ENCODE peak calls at places on chromosome 10, in eight cellular contexts. T is GM23338, U is upper lobe of right lung, Z is psoas muscle, A is right cardiac atrium, Y is mesendoderm, E is transverse colon, R is lung. K is an unnamed sample.
A peak's percentile ranks its signal among the peaks of the same experiment; 100 is the strongest.

GRCh38 chr10:101035314-101035713 is 4.3 kb downstream of the SFXN3 start:
- DNase-seq in T (no peak), U (no peak), Z (no peak), A (no peak), Y (no peak), E (no peak), R (no peak), K (no peak)

GRCh38 chr10:86034710-86035109 is 331.9 kb downstream of the GRID1 start:
- DNase-seq in T (no peak), U (no peak), Z (no peak), A (no peak), Y (no peak), E (no peak), R (no peak), K (no peak)

GRCh38 chr10:113267616-113268015 is 285.2 kb upstream of the HABP2 start:
- DNase-seq in T (no peak), U (no peak), Z (no peak), A (no peak), Y (no peak), E (no peak), R (no peak), K (no peak)

GRCh38 chr10:101749033-101749432 is 26.9 kb downstream of the FGF8 start:
- DNase-seq in T (peak; percentile 90), U (no peak), Z (no peak), A (no peak), Y (peak; percentile 90), E (no peak), R (no peak), K (no peak)

GRCh38 chr10:44935201-44935960 is 24.2 kb upstream of the RASSF4 start:
- DNase-seq in T (no peak), U (no peak), Z (peak; percentile 78), A (peak; percentile 84), Y (peak; percentile 83), E (no peak), R (no peak), K (no peak)

GRCh38 chr10:70331486-70332268 is 47.9 kb upstream of the NPFFR1 start:
- DNase-seq in T (peak; percentile 35), U (no peak), Z (peak; percentile 81), A (peak; percentile 36), Y (peak; percentile 71), E (peak; percentile 32), R (peak; percentile 63), K (peak; percentile 64)

GRCh38 chr10:130024779-130025178 is 60.7 kb upstream of the EBF3 start:
- DNase-seq in T (no peak), U (no peak), Z (no peak), A (no peak), Y (no peak), E (no peak), R (no peak), K (no peak)

GRCh38 chr10:62025901-62026879 is 124.7 kb downstream of the ARID5B start:
- DNase-seq in T (no peak), U (no peak), Z (no peak), A (no peak), Y (no peak), E (no peak), R (no peak), K (no peak)

GRCh38 chr10:79321951-79322350 is 25.3 kb upstream of the PPIF start:
- DNase-seq in T (no peak), U (no peak), Z (no peak), A (no peak), Y (no peak), E (no peak), R (no peak), K (no peak)

GRCh38 chr10:70603439-70603778 is 868 bp upstream of the PRF1 start:
- DNase-seq in T (no peak), U (no peak), Z (no peak), A (no peak), Y (no peak), E (no peak), R (no peak), K (no peak)

GRCh38 chr10:19654576-19654975 is 161.7 kb upstream of the PLXDC2 start:
- DNase-seq in T (no peak), U (no peak), Z (no peak), A (no peak), Y (no peak), E (no peak), R (no peak), K (no peak)

GRCh38 chr10:125538947-125539649 is 143.9 kb downstream of the TEX36 start:
- DNase-seq in T (peak; percentile 18), U (no peak), Z (no peak), A (peak; percentile 25), Y (no peak), E (peak; percentile 81), R (no peak), K (peak; percentile 87)

GRCh38 chr10:44463511-44464121 is 78.7 kb upstream of the CXCL12 start:
- DNase-seq in T (no peak), U (no peak), Z (no peak), A (no peak), Y (no peak), E (no peak), R (no peak), K (no peak)

DNA sequence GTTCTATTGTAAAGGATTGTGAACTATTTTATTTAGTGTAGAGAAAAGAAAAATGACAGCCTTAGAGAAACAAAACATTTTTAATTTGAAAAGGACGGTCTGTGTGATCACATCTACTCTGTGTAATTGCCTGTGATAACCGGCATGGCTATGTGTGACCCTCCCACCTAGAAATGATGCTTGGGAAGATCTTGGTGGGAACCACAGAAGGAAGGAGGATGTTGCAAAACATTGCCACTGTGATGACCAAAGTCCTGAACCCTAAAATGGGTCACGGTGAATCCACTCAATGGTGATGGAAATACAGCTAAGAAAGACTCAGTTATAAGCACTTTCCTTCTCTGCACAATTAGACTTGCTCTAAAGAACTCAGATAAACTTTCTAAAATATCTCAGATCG is 221.3 kb upstream of the FRMD4A start:
- DNase-seq in T (no peak), U (no peak), Z (no peak), A (no peak), Y (no peak), E (no peak), R (no peak), K (no peak)
- H3K4me1 ChIP-seq in T (peaks cover 37% of the 10 kb centered on the region), U (peaks cover 46% of the 10 kb centered on the region), Z (no peaks in the 10 kb centered on the region), A (peaks cover 5% of the 10 kb centered on the region), Y (peaks cover 16% of the 10 kb centered on the region), E (peaks cover 29% of the 10 kb centered on the region), R (peaks cover 19% of the 10 kb centered on the region), K (peaks cover 17% of the 10 kb centered on the region)

GRCh38 chr10:12417341-12417740 is 68.0 kb downstream of the CAMK1D start:
- DNase-seq in T (no peak), U (no peak), Z (no peak), A (peak; percentile 31), Y (no peak), E (no peak), R (no peak), K (no peak)

GRCh38 chr10:12418000-12418399 is 68.7 kb downstream of the CAMK1D start:
- DNase-seq in T (no peak), U (peak; percentile 19), Z (peak; percentile 82), A (peak; percentile 84), Y (no peak), E (no peak), R (no peak), K (no peak)

GRCh38 chr10:12418725-12419278 is 69.5 kb downstream of the CAMK1D start:
- DNase-seq in T (no peak), U (peak; percentile 33), Z (peak; percentile 56), A (peak; percentile 24), Y (no peak), E (no peak), R (no peak), K (no peak)

GRCh38 chr10:12420530-12421117 is 71.3 kb downstream of the CAMK1D start:
- DNase-seq in T (no peak), U (no peak), Z (no peak), A (no peak), Y (no peak), E (no peak), R (no peak), K (no peak)

DNA sequence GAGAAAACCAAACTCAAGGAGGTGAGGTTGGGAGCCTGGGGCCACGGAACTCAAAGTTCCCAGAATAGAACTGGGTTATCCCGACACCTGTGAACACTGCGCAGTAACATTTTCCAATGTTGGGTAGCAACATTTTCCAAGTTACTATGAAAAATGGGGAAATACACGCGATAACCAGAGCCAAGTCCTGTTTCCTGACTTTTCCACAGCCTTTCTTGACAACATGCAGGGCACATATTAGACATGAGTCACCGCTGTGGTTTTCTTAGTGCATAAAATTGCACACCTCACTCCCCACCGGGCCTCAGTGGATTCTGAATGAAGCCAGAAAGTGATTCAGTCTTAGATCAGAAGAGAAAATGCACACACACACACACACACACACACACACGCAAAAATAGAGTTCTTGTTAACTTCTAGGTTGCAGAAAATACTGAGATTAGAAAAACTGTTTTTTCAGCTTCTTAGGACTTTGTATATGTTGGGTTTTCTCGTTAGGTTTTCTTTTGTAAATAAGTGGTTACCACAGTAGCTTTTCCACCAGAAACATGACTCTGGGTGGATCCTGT is 70.0 kb downstream of the CAMK1D start:
- DNase-seq in T (no peak), U (no peak), Z (peak; percentile 65), A (peak; percentile 64), Y (no peak), E (no peak), R (no peak), K (no peak)
- H3K4me3 ChIP-seq in T (no peak overlapping the region), U (no peak overlapping the region), Z (no peak overlapping the region), A (no peak overlapping the region), Y (no peak overlapping the region), E (no peak overlapping the region), R (no peak overlapping the region), K (no peak overlapping the region)

GRCh38 chr10:132558516-132559413 is 21.2 kb downstream of the INPP5A start:
- DNase-seq in T (no peak), U (no peak), Z (peak; percentile 42), A (no peak), Y (no peak), E (no peak), R (no peak), K (no peak)
- H3K4me1 ChIP-seq in T (no peaks in the 10 kb centered on the region), U (peaks cover 8% of the 10 kb centered on the region), Z (no peaks in the 10 kb centered on the region), A (peaks cover 7% of the 10 kb centered on the region), Y (no peaks in the 10 kb centered on the region), E (peaks cover 15% of the 10 kb centered on the region), R (peaks cover 23% of the 10 kb centered on the region), K (no peaks in the 10 kb centered on the region)

GRCh38 chr10:24889636-24890035 is 62.8 kb downstream of the PRTFDC1 start:
- DNase-seq in T (no peak), U (no peak), Z (no peak), A (no peak), Y (no peak), E (no peak), R (no peak), K (no peak)

GRCh38 chr10:24884793-24885192 is 67.6 kb downstream of the PRTFDC1 start:
- DNase-seq in T (peak; percentile 42), U (no peak), Z (no peak), A (no peak), Y (peak; percentile 28), E (no peak), R (no peak), K (no peak)

GRCh38 chr10:24886281-24886680 is 66.1 kb downstream of the PRTFDC1 start:
- DNase-seq in T (no peak), U (no peak), Z (no peak), A (no peak), Y (no peak), E (peak; percentile 27), R (no peak), K (no peak)

GRCh38 chr10:24885551-24885950 is 66.9 kb downstream of the PRTFDC1 start:
- DNase-seq in T (no peak), U (no peak), Z (no peak), A (no peak), Y (no peak), E (no peak), R (no peak), K (no peak)

DNA sequence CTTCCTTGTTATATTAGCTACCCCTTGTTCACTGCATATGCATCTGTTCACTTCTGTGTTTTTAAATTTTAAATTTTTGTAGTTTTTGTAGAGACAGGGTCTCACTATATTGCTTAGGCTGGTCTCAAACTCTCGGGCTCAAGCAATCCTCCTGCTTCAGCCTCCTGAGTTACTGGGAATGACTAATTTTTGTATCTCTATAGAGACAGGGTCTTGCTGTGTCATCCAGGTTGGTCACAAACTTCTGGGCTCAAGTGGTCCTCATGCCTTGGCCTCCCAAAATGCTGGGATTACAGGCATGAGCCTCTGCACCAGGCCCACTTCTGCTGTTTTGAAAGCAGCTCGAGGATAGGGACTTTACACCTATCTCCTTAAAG is 64.6 kb downstream of the PRTFDC1 start:
- DNase-seq in T (no peak), U (no peak), Z (no peak), A (no peak), Y (no peak), E (no peak), R (no peak), K (no peak)
- H3K4me3 ChIP-seq in T (no peak overlapping the region), U (no peak overlapping the region), Z (no peak overlapping the region), A (no peak overlapping the region), Y (no peak overlapping the region), E (no peak overlapping the region), R (no peak overlapping the region), K (no peak overlapping the region)

K was measured in colonic mucosa.